ENCODE peak calls at places on chromosomes 2 and 18, in five cellular contexts. One of them, this sample, is unnamed.

GRCh38 chr2:100008960-100009359 is 133.4 kb downstream of the AFF3 start:
- DNase-seq in body of pancreas: no peak
- DNase-seq in neuronal stem cell: no peak
- DNase-seq in endothelial cell: no peak
- DNase-seq in substantia nigra: no peak
- DNase-seq in this sample: no peak

GRCh38 chr2:191593622-191594416 is 84.1 kb upstream of the NABP1 start:
- DNase-seq in body of pancreas: no peak
- DNase-seq in neuronal stem cell: no peak
- DNase-seq in endothelial cell: no peak
- DNase-seq in substantia nigra: no peak
- DNase-seq in this sample: no peak

GRCh38 chr2:120224256-120224655 is 1.1 kb upstream of the TMEM185B start:
- DNase-seq in body of pancreas: no peak
- DNase-seq in neuronal stem cell: no peak
- DNase-seq in endothelial cell: no peak
- DNase-seq in substantia nigra: no peak
- DNase-seq in this sample: no peak

GRCh38 chr18:3864669-3865298 is 414.8 kb downstream of the TGIF1 start:
- DNase-seq in body of pancreas: no peak
- DNase-seq in neuronal stem cell: no peak
- DNase-seq in endothelial cell: no peak
- DNase-seq in substantia nigra: no peak
- DNase-seq in this sample: no peak

GRCh38 chr18:79629606-79630005 is 50.0 kb upstream of the CTDP1 start:
- DNase-seq in body of pancreas: no peak
- DNase-seq in neuronal stem cell: no peak
- DNase-seq in endothelial cell: no peak
- DNase-seq in substantia nigra: no peak
- DNase-seq in this sample: no peak

GRCh38 chr2:27221166-27221565 is 4.0 kb downstream of the CAD start:
- DNase-seq in body of pancreas: no peak
- DNase-seq in neuronal stem cell: no peak
- DNase-seq in endothelial cell: no peak
- DNase-seq in substantia nigra: no peak
- DNase-seq in this sample: no peak

GRCh38 chr2:195160959-195161358 is 496.1 kb upstream of the SLC39A10 start:
- DNase-seq in body of pancreas: no peak
- DNase-seq in neuronal stem cell: no peak
- DNase-seq in endothelial cell: no peak
- DNase-seq in substantia nigra: no peak
- DNase-seq in this sample: no peak

GRCh38 chr18:12597775-12598174 is 60.1 kb downstream of the SPIRE1 start:
- DNase-seq in body of pancreas: peak
- DNase-seq in neuronal stem cell: no peak
- DNase-seq in endothelial cell: no peak
- DNase-seq in substantia nigra: no peak
- DNase-seq in this sample: no peak

GRCh38 chr2:7670905-7671304 is 753.7 kb downstream of the RNF144A start:
- DNase-seq in body of pancreas: no peak
- DNase-seq in neuronal stem cell: no peak
- DNase-seq in endothelial cell: no peak
- DNase-seq in substantia nigra: no peak
- DNase-seq in this sample: no peak

GRCh38 chr2:220962556-220962955 is 609.5 kb downstream of the EPHA4 start:
- DNase-seq in body of pancreas: no peak
- DNase-seq in neuronal stem cell: no peak
- DNase-seq in endothelial cell: no peak
- DNase-seq in substantia nigra: no peak
- DNase-seq in this sample: no peak

GRCh38 chr18:68176901-68177300 is 538.0 kb downstream of the TMX3 start:
- DNase-seq in body of pancreas: no peak
- DNase-seq in neuronal stem cell: no peak
- DNase-seq in endothelial cell: no peak
- DNase-seq in substantia nigra: no peak
- DNase-seq in this sample: no peak

GRCh38 chr18:56312554-56312953 is 325.8 kb downstream of the TXNL1 start:
- DNase-seq in body of pancreas: no peak
- DNase-seq in neuronal stem cell: no peak
- DNase-seq in endothelial cell: no peak
- DNase-seq in substantia nigra: no peak
- DNase-seq in this sample: no peak

GRCh38 chr2:121309801-121310200 is 24.8 kb upstream of the TFCP2L1 start:
- DNase-seq in body of pancreas: no peak
- DNase-seq in neuronal stem cell: no peak
- DNase-seq in endothelial cell: peak
- DNase-seq in substantia nigra: no peak
- DNase-seq in this sample: no peak

GRCh38 chr2:192298664-192299063 is 103.9 kb upstream of the TMEFF2 start:
- DNase-seq in body of pancreas: no peak
- DNase-seq in neuronal stem cell: no peak
- DNase-seq in endothelial cell: no peak
- DNase-seq in substantia nigra: no peak
- DNase-seq in this sample: no peak

GRCh38 chr2:187003611-187004010 is 154.6 kb upstream of the ZSWIM2 start:
- DNase-seq in body of pancreas: no peak
- DNase-seq in neuronal stem cell: no peak
- DNase-seq in endothelial cell: no peak
- DNase-seq in substantia nigra: no peak
- DNase-seq in this sample: no peak

GRCh38 chr2:66437601-66438497 is 2.9 kb downstream of the MEIS1 start:
- DNase-seq in body of pancreas: peak
- DNase-seq in neuronal stem cell: no peak
- DNase-seq in endothelial cell: peak
- DNase-seq in substantia nigra: no peak
- DNase-seq in this sample: no peak

GRCh38 chr2:6841537-6842287 is 24.0 kb downstream of the CMPK2 start:
- DNase-seq in body of pancreas: no peak
- DNase-seq in neuronal stem cell: no peak
- DNase-seq in endothelial cell: no peak
- DNase-seq in substantia nigra: no peak
- DNase-seq in this sample: no peak

GRCh38 chr18:58618822-58619553 is 9.9 kb downstream of the ALPK2 start:
- DNase-seq in body of pancreas: no peak
- DNase-seq in neuronal stem cell: no peak
- DNase-seq in endothelial cell: no peak
- DNase-seq in substantia nigra: no peak
- DNase-seq in this sample: no peak

GRCh38 chr2:39027427-39027826 is 93.4 kb downstream of the SOS1 start:
- DNase-seq in body of pancreas: no peak
- DNase-seq in neuronal stem cell: no peak
- DNase-seq in endothelial cell: no peak
- DNase-seq in substantia nigra: no peak
- DNase-seq in this sample: no peak

GRCh38 chr2:240512109-240512485 is 45.7 kb downstream of the ANKMY1 start:
- DNase-seq in body of pancreas: no peak
- DNase-seq in neuronal stem cell: no peak
- DNase-seq in endothelial cell: no peak
- DNase-seq in substantia nigra: no peak
- DNase-seq in this sample: no peak

GRCh38 chr2:128812183-128812940 is 493.7 kb upstream of the HS6ST1 start:
- DNase-seq in body of pancreas: no peak
- DNase-seq in neuronal stem cell: no peak
- DNase-seq in endothelial cell: no peak
- DNase-seq in substantia nigra: no peak
- DNase-seq in this sample: no peak

GRCh38 chr2:191150121-191150450 is 708 bp downstream of the STAT4 start:
- DNase-seq in body of pancreas: no peak
- DNase-seq in neuronal stem cell: no peak
- DNase-seq in endothelial cell: no peak
- DNase-seq in substantia nigra: no peak
- DNase-seq in this sample: no peak

GRCh38 chr18:69622192-69622591 is 221.5 kb downstream of the DOK6 start:
- DNase-seq in body of pancreas: no peak
- DNase-seq in neuronal stem cell: no peak
- DNase-seq in endothelial cell: no peak
- DNase-seq in substantia nigra: no peak
- DNase-seq in this sample: no peak

GRCh38 chr2:44397447-44397846 is 35.7 kb downstream of the CAMKMT start:
- DNase-seq in body of pancreas: no peak
- DNase-seq in neuronal stem cell: no peak
- DNase-seq in endothelial cell: no peak
- DNase-seq in substantia nigra: no peak
- DNase-seq in this sample: no peak

GRCh38 chr2:71575966-71576365 is 122.6 kb downstream of the DYSF start:
- DNase-seq in body of pancreas: no peak
- DNase-seq in neuronal stem cell: no peak
- DNase-seq in endothelial cell: no peak
- DNase-seq in substantia nigra: peak
- DNase-seq in this sample: peak

GRCh38 chr18:79664525-79665125 is 15.0 kb upstream of the CTDP1 start:
- DNase-seq in body of pancreas: no peak
- DNase-seq in neuronal stem cell: no peak
- DNase-seq in endothelial cell: no peak
- DNase-seq in substantia nigra: no peak
- DNase-seq in this sample: no peak

GRCh38 chr2:170869036-170869435 is 52.3 kb downstream of the GAD1 start:
- DNase-seq in body of pancreas: no peak
- DNase-seq in neuronal stem cell: no peak
- DNase-seq in endothelial cell: no peak
- DNase-seq in substantia nigra: no peak
- DNase-seq in this sample: no peak